ENCODE peak calls at places on chromosomes 2 and 18, in five cellular contexts. L is stomach, T is tibial nerve, I is breast epithelium, W is Peyer's patch. V is an unnamed sample. For H3K4me1, the result is how much of the 10 kb centered on the place peaks cover.

GRCh38 chr2:148670773-148671172 is 26.2 kb downstream of the EPC2 start:
- DNase-seq in L (no peak), T (no peak), I (no peak), W (no peak), V (no peak)

GRCh38 chr2:134149904-134150303 is 104.0 kb upstream of the MGAT5 start:
- DNase-seq in L (no peak), T (no peak), I (no peak), W (no peak), V (no peak)

GRCh38 chr18:6885992-6886823 is 156.7 kb downstream of the ARHGAP28 start:
- DNase-seq in L (peak), T (no peak), I (no peak), W (no peak), V (no peak)

GRCh38 chr18:79501006-79501405 is 105.3 kb downstream of the NFATC1 start:
- DNase-seq in L (no peak), T (no peak), I (no peak), W (no peak), V (no peak)

GRCh38 chr18:74488354-74488753 is 7.8 kb upstream of the CNDP2 start:
- DNase-seq in L (no peak), T (no peak), I (no peak), W (no peak), V (no peak)

GRCh38 chr2:178320011-178320410 is 125.7 kb downstream of the OSBPL6 start:
- DNase-seq in L (no peak), T (no peak), I (no peak), W (no peak), V (no peak)

GRCh38 chr2:42877936-42878335 is 85.6 kb upstream of the HAAO start:
- DNase-seq in L (no peak), T (no peak), I (no peak), W (no peak), V (no peak)

GRCh38 chr18:6313427-6313826 is 101.3 kb downstream of the L3MBTL4 start:
- DNase-seq in L (no peak), T (no peak), I (no peak), W (no peak), V (peak)

GRCh38 chr18:23238651-23239349 is 103.5 kb downstream of the CABLES1 start:
- DNase-seq in L (no peak), T (no peak), I (no peak), W (no peak), V (no peak)

GRCh38 chr2:108640731-108641130 is 78.6 kb upstream of the RANBP2 start:
- DNase-seq in L (no peak), T (no peak), I (no peak), W (no peak), V (no peak)

GRCh38 chr2:18178736-18179349 is 300.4 kb downstream of the KCNS3 start:
- DNase-seq in L (peak), T (no peak), I (no peak), W (no peak), V (no peak)

GRCh38 chr2:197198890-197199289 is 111.7 kb downstream of the ANKRD44 start:
- DNase-seq in L (peak), T (no peak), I (no peak), W (peak), V (peak)

GRCh38 chr2:10883880-10884529 is 27.7 kb upstream of the KCNF1 start:
- DNase-seq in L (no peak), T (no peak), I (no peak), W (no peak), V (no peak)

GRCh38 chr18:4251873-4252272 is 203.2 kb downstream of the DLGAP1 start:
- DNase-seq in L (no peak), T (no peak), I (no peak), W (no peak), V (no peak)

GRCh38 chr2:77018219-77018618 is 504.0 kb downstream of the LRRTM4 start:
- DNase-seq in L (no peak), T (no peak), I (no peak), W (no peak), V (no peak)

GRCh38 chr2:201883559-201883958 is 77.2 kb downstream of the CDK15 start:
- DNase-seq in L (no peak), T (no peak), I (no peak), W (no peak), V (no peak)

GRCh38 chr2:32384529-32384928 is 27.7 kb downstream of the BIRC6 start:
- DNase-seq in L (no peak), T (no peak), I (no peak), W (no peak), V (no peak)

GRCh38 chr2:240437861-240438809 is 2.7 kb downstream of the GPC1 start:
- DNase-seq in L (peak), T (no peak), I (no peak), W (peak), V (peak)

GRCh38 chr2:164252568-164253287 is 368.6 kb downstream of the GRB14 start:
- DNase-seq in L (no peak), T (no peak), I (no peak), W (no peak), V (no peak)

GRCh38 chr2:159133795-159134194 is 152.7 kb downstream of the WDSUB1 start:
- DNase-seq in L (no peak), T (no peak), I (no peak), W (no peak), V (no peak)

GRCh38 chr18:58852629-58853028 is 12.0 kb upstream of the ZNF532 start:
- DNase-seq in L (no peak), T (no peak), I (no peak), W (no peak), V (no peak)

GRCh38 chr18:58848685-58849084 is 16.0 kb upstream of the ZNF532 start:
- DNase-seq in L (no peak), T (no peak), I (no peak), W (no peak), V (no peak)

GRCh38 chr18:58847383-58848071 is 17.1 kb upstream of the ZNF532 start:
- DNase-seq in L (no peak), T (no peak), I (no peak), W (no peak), V (no peak)

GRCh38 chr18:58851874-58852273 is 12.8 kb upstream of the ZNF532 start:
- DNase-seq in L (no peak), T (no peak), I (no peak), W (no peak), V (no peak)

DNA sequence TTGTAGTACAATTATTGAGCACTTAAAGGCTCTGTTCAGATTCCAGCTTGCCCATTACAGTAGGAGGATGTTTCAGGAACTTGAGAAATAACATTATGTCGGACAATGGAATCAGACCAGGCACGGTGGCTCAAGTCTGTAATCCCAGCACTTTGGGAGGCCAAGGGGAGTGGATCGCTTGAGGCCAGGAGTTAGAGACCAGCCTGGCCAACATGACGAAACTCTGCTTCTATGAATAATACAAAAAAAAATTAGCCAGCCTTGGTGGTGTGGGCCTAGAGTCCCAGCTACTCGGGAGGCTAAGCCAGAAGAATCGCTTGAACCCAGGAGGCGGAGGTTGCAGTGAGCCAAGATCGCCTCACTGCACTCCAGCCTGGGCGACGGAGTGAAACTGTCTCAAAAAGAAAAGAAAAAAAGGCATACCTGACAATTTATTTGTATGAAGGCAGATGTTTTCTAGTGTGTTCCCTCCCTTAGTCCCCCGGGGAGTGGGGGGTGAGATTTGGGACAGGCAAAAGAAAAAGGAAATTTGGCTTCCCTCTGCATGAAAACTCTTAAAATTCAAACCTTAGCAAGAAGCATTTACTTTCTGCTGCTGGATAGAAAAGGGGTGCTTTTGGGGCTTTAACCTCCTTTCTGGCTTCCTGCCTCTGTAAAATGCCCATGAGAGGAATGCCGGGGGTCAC is 13.8 kb upstream of the ZNF532 start:
- DNase-seq in L (no peak), T (peak), I (no peak), W (no peak), V (no peak)
- H3K4me1 ChIP-seq in L (under half), T (under half), I (under half), W (under half), V (under half)

DNA sequence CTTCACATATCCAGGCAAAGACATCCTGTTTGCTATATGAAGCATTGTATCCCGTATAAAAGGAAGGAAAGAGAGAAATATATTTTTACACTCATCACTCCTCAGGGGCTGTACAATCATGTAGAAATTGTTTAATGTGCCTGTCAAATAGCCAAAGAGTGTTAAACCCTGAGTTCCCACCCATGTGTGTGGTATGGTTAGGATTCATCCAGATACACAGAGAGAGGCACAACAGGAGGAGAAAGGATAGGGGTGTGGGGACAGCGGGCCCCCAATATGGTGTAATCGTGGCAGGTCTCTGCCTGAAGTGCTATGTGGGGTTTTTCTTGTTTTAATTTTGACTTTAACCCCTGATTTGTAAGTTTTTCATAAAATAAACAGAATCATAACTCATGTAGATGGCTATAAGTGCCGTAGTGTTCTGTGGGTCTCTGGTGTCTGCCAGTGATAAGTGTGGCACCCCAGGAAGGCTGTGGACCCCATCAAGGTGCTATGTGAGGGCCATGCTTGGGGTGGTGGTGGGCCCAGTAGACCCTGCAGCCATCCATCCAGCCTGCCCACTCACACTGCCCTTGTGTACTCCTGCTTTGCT is 10.2 kb upstream of the IL18R1 start:
- DNase-seq in L (no peak), T (no peak), I (no peak), W (no peak), V (no peak)
- TF ChIP-seq POLR2A in L (no peak), T (no peak), I (no peak), W (no peak), V (no peak)

DNA sequence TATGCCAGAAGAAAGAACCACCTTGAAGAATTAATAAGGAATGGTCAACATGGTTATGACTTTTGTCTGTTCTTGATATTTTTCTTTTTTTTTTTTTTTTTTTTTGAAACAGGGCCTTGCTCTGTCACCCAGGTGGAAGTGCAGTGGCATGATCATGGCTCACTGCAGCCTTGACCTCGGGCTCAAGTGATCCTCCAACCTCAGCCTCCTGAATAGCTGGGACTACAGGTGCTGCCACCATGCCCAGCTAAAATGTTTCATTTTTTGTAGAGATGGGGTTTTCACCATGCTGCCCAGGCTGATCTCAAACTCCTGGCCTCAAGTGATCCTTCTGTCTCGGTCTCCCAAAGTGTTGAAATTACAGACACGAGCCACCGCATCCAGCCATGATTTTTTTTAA is 53.4 kb upstream of the ACSL3 start:
- DNase-seq in L (no peak), T (no peak), I (no peak), W (no peak), V (no peak)
- H3K4me1 ChIP-seq in L (under half), T (under half), I (under half), W (under half), V (under half)

GRCh38 chr2:27380626-27381556 is at the start of gene ZNF513:
- DNase-seq in L (peak), T (peak), I (peak), W (peak), V (peak)
- TF ChIP-seq POLR2A in L (no peak), T (peak), I (peak), W (peak), V (peak)

GRCh38 chr2:239197146-239197545 is 203.7 kb downstream of the HDAC4 start:
- DNase-seq in L (no peak), T (no peak), I (peak), W (peak), V (no peak)
- H3K4me1 ChIP-seq in L (under half), T (under half), I (under half), W (under half), V (under half)

V was measured in right lobe of liver.